ENCODE peak calls at places on chromosomes 3 and 15, in nine cellular contexts. T is NCI-H1417; F is ovary; J is CD4-positive, alpha-beta T cell; L is cardiac fibroblast; V is amniotic stem cell; X is H54; H is activated gamma-delta T cell treated with anti-CD3 and anti-CD28 coated beads, Interleukin-2, amount 50 U/mL, for 16 hours; R is HuH-7. G is an unnamed sample.

GRCh38 chr15:52163321-52164190 is 27.6 kb downstream of the GNB5 start:
- DNase-seq in T (no peak), F (no peak), J (no peak), L (no peak), V (no peak), X (no peak), H (no peak), R (no peak), G (no peak)

GRCh38 chr3:120450914-120451669 is at the start of gene FSTL1:
- DNase-seq in T (no peak), F (peak; percentile 74), J (no peak), L (peak; percentile 82), V (no peak), X (peak; percentile 51), H (no peak), R (peak; percentile 14), G (no peak)

GRCh38 chr3:182392182-182392917 is 401.0 kb upstream of the ATP11B start:
- DNase-seq in T (no peak), F (no peak), J (no peak), L (no peak), V (no peak), X (no peak), H (no peak), R (peak; percentile 8), G (no peak)

GRCh38 chr15:65993226-65993625 is 123.9 kb downstream of the RAB11A start:
- DNase-seq in T (peak; percentile 90), F (no peak), J (no peak), L (no peak), V (no peak), X (no peak), H (no peak), R (no peak), G (no peak)

GRCh38 chr3:185070491-185071335 is 82.1 kb downstream of the C3orf70 start:
- DNase-seq in T (peak; percentile 30), F (no peak), J (no peak), L (peak; percentile 22), V (no peak), X (peak; percentile 68), H (no peak), R (peak; percentile 82), G (no peak)

GRCh38 chr3:55488398-55489055 is 1.4 kb upstream of the WNT5A start:
- DNase-seq in T (no peak), F (peak; percentile 83), J (no peak), L (peak; percentile 85), V (peak; percentile 74), X (peak; percentile 74), H (no peak), R (no peak), G (no peak)

GRCh38 chr15:58423858-58424608 is 7.8 kb upstream of the LIPC start:
- DNase-seq in T (no peak), F (no peak), J (no peak), L (no peak), V (no peak), X (no peak), H (no peak), R (no peak), G (no peak)

GRCh38 chr3:169760479-169760878 is 4.4 kb downstream of the TERC start:
- DNase-seq in T (no peak), F (no peak), J (no peak), L (peak; percentile 62), V (no peak), X (no peak), H (no peak), R (no peak), G (no peak)

GRCh38 chr3:42116466-42116865 is 25.3 kb downstream of the TRAK1 start:
- DNase-seq in T (no peak), F (no peak), J (no peak), L (no peak), V (no peak), X (no peak), H (no peak), R (no peak), G (no peak)

GRCh38 chr3:31847760-31848159 is 133.3 kb downstream of the OSBPL10 start:
- DNase-seq in T (no peak), F (no peak), J (no peak), L (no peak), V (no peak), X (no peak), H (no peak), R (no peak), G (no peak)

GRCh38 chr15:70357453-70357852 is 259.7 kb upstream of the TLE3 start:
- DNase-seq in T (no peak), F (no peak), J (no peak), L (no peak), V (no peak), X (no peak), H (no peak), R (no peak), G (no peak)

GRCh38 chr3:146543461-146544012 is 870 bp downstream of the PLSCR1 start:
- DNase-seq in T (no peak), F (peak; percentile 59), J (no peak), L (peak; percentile 79), V (no peak), X (no peak), H (no peak), R (no peak), G (peak; percentile 33)

GRCh38 chr3:187737401-187738088 is 7.7 kb downstream of the BCL6 start:
- DNase-seq in T (peak; percentile 57), F (peak; percentile 82), J (no peak), L (peak; percentile 86), V (no peak), X (no peak), H (no peak), R (no peak), G (no peak)

GRCh38 chr15:66440501-66440900 is 53.8 kb downstream of the MAP2K1 start:
- DNase-seq in T (no peak), F (no peak), J (no peak), L (no peak), V (no peak), X (no peak), H (no peak), R (no peak), G (no peak)

GRCh38 chr15:58124585-58124984 is 13.6 kb upstream of the AQP9 start:
- DNase-seq in T (no peak), F (no peak), J (no peak), L (no peak), V (no peak), X (no peak), H (no peak), R (no peak), G (no peak)

GRCh38 chr3:151906751-151907150 is 33.3 kb downstream of the SUCNR1 start:
- DNase-seq in T (no peak), F (no peak), J (no peak), L (no peak), V (no peak), X (no peak), H (no peak), R (no peak), G (no peak)

GRCh38 chr3:129528589-129529100 is at the start of gene RHO:
- DNase-seq in T (no peak), F (no peak), J (no peak), L (no peak), V (no peak), X (no peak), H (no peak), R (no peak), G (no peak)

GRCh38 chr15:70299931-70300858 is 202.5 kb upstream of the TLE3 start:
- DNase-seq in T (peak; percentile 33), F (no peak), J (peak; percentile 63), L (no peak), V (no peak), X (no peak), H (peak; percentile 77), R (no peak), G (no peak)

GRCh38 chr3:169886671-169887070 is 16.9 kb upstream of the LRRC31 start:
- DNase-seq in T (no peak), F (peak; percentile 34), J (no peak), L (peak; percentile 88), V (no peak), X (no peak), H (no peak), R (no peak), G (no peak)

GRCh38 chr15:31483053-31483923 is 156.7 kb downstream of the KLF13 start:
- DNase-seq in T (no peak), F (peak; percentile 15), J (peak; percentile 65), L (peak; percentile 12), V (no peak), X (no peak), H (no peak), R (no peak), G (no peak)

GRCh38 chr3:184134746-184135148 is 411 bp upstream of the EIF2B5 start:
- DNase-seq in T (no peak), F (no peak), J (no peak), L (no peak), V (no peak), X (no peak), H (no peak), R (no peak), G (no peak)

GRCh38 chr3:49119036-49119435 is 1.6 kb downstream of the USP19 start:
- DNase-seq in T (no peak), F (no peak), J (no peak), L (peak; percentile 73), V (no peak), X (no peak), H (no peak), R (no peak), G (no peak)

GRCh38 chr3:42697326-42698051 is 5.1 kb downstream of the HHATL start:
- DNase-seq in T (no peak), F (peak; percentile 4), J (peak; percentile 23), L (no peak), V (no peak), X (no peak), H (no peak), R (no peak), G (no peak)

GRCh38 chr3:7964899-7965298 is 536.7 kb upstream of the LMCD1 start:
- DNase-seq in T (no peak), F (no peak), J (no peak), L (no peak), V (no peak), X (no peak), H (no peak), R (peak; percentile 6), G (no peak)

GRCh38 chr3:58090351-58090750 is 82.1 kb downstream of the FLNB start:
- DNase-seq in T (no peak), F (no peak), J (no peak), L (no peak), V (no peak), X (no peak), H (no peak), R (no peak), G (no peak)

GRCh38 chr3:16103472-16103871 is 71.0 kb upstream of the GALNT15 start:
- DNase-seq in T (no peak), F (no peak), J (no peak), L (peak; percentile 65), V (peak; percentile 25), X (no peak), H (no peak), R (no peak), G (no peak)

GRCh38 chr3:29385056-29385455 is 104.2 kb downstream of the RBMS3 start:
- DNase-seq in T (no peak), F (no peak), J (no peak), L (peak; percentile 52), V (no peak), X (no peak), H (no peak), R (no peak), G (no peak)

GRCh38 chr3:168865022-168865551 is 769.4 kb upstream of the GOLIM4 start:
- DNase-seq in T (peak; percentile 71), F (no peak), J (no peak), L (peak; percentile 64), V (peak; percentile 9), X (no peak), H (no peak), R (no peak), G (no peak)

GRCh38 chr3:124924741-124925140 is 9.8 kb downstream of the MUC13 start:
- DNase-seq in T (no peak), F (no peak), J (no peak), L (no peak), V (no peak), X (no peak), H (no peak), R (no peak), G (no peak)

GRCh38 chr3:107660316-107660976 is 137.7 kb downstream of the BBX start:
- DNase-seq in T (peak; percentile 70), F (no peak), J (no peak), L (peak; percentile 78), V (peak; percentile 54), X (no peak), H (no peak), R (no peak), G (peak; percentile 22)

GRCh38 chr3:51686512-51687215 is 15.6 kb downstream of the TEX264 start:
- DNase-seq in T (no peak), F (peak; percentile 41), J (peak; percentile 77), L (peak; percentile 66), V (no peak), X (no peak), H (peak; percentile 82), R (no peak), G (peak; percentile 70)